ENCODE peak calls at places on chromosomes 11 and 22, in six cellular contexts. I is neuronal stem cell, N is mesenchymal stem cell, X is IMR-90, C is H1, R is trophoblast cell. L is an unnamed sample.

GRCh38 chr11:104625246-104625645 is 273.0 kb downstream of the CASP12 start:
- DNase-seq in I (no peak), N (no peak), X (peak), C (no peak), R (no peak), L (no peak)

GRCh38 chr11:84383571-84383970 is 1097.4 kb upstream of the CCDC90B start:
- DNase-seq in I (no peak), N (no peak), X (no peak), C (no peak), R (no peak), L (no peak)

GRCh38 chr11:93279911-93280347 is 50.6 kb upstream of the DEUP1 start:
- DNase-seq in I (no peak), N (no peak), X (no peak), C (no peak), R (no peak), L (no peak)

GRCh38 chr11:90332415-90332814 is 109.6 kb upstream of the CHORDC1 start:
- DNase-seq in I (no peak), N (no peak), X (no peak), C (no peak), R (no peak), L (no peak)

GRCh38 chr11:107044503-107044902 is 26.2 kb upstream of the GUCY1A2 start:
- DNase-seq in I (no peak), N (no peak), X (no peak), C (no peak), R (no peak), L (no peak)

GRCh38 chr11:38019072-38019775 is 1421.2 kb upstream of the RAG2 start:
- DNase-seq in I (no peak), N (no peak), X (no peak), C (peak), R (peak), L (peak)

GRCh38 chr11:109940816-109941215 is 152.4 kb upstream of the ZC3H12C start:
- DNase-seq in I (no peak), N (peak), X (peak), C (no peak), R (peak), L (peak)

GRCh38 chr22:45053571-45053970 is 43.8 kb upstream of the PHF21B start:
- DNase-seq in I (no peak), N (no peak), X (no peak), C (no peak), R (no peak), L (peak)

GRCh38 chr22:46984751-46985506 is 222.5 kb downstream of the TBC1D22A start:
- DNase-seq in I (no peak), N (peak), X (peak), C (no peak), R (no peak), L (no peak)

GRCh38 chr22:23804781-23805291 is 18.1 kb downstream of the SMARCB1 start:
- DNase-seq in I (no peak), N (no peak), X (no peak), C (no peak), R (no peak), L (peak)

GRCh38 chr22:49977578-49977977 is 17.0 kb downstream of the PIM3 start:
- DNase-seq in I (no peak), N (no peak), X (no peak), C (no peak), R (no peak), L (no peak)

GRCh38 chr11:14042686-14043440 is 80.3 kb downstream of the SPON1 start:
- DNase-seq in I (no peak), N (no peak), X (no peak), C (no peak), R (no peak), L (no peak)

GRCh38 chr22:24894998-24895397 is 51.5 kb downstream of the LHFPL7 start:
- DNase-seq in I (no peak), N (peak), X (no peak), C (no peak), R (no peak), L (no peak)

GRCh38 chr22:49904040-49904369 is 14.2 kb downstream of the ALG12 start:
- DNase-seq in I (no peak), N (no peak), X (no peak), C (no peak), R (no peak), L (no peak)

GRCh38 chr22:47616396-47617020 is 854.1 kb downstream of the TBC1D22A start:
- DNase-seq in I (no peak), N (no peak), X (no peak), C (no peak), R (no peak), L (no peak)

GRCh38 chr11:125621995-125622394 is 3.0 kb upstream of the CHEK1 start:
- DNase-seq in I (no peak), N (peak), X (peak), C (no peak), R (peak), L (no peak)

GRCh38 chr11:101127699-101128570 is 1.7 kb downstream of the PGR start:
- DNase-seq in I (peak), N (peak), X (no peak), C (peak), R (no peak), L (peak)

GRCh38 chr22:43346521-43346929 is 3.4 kb upstream of the SCUBE1 start:
- DNase-seq in I (peak), N (peak), X (no peak), C (peak), R (peak), L (peak)

GRCh38 chr11:62394825-62395538 is 23.9 kb upstream of the SCGB1A1 start:
- DNase-seq in I (peak), N (peak), X (peak), C (peak), R (peak), L (peak)

GRCh38 chr11:126607374-126607773 is 251.9 kb downstream of the ST3GAL4 start:
- DNase-seq in I (peak), N (peak), X (peak), C (peak), R (peak), L (peak)

GRCh38 chr22:38986629-38987028 is 4.5 kb downstream of the APOBEC3B start:
- DNase-seq in I (no peak), N (no peak), X (no peak), C (no peak), R (no peak), L (no peak)

DNA sequence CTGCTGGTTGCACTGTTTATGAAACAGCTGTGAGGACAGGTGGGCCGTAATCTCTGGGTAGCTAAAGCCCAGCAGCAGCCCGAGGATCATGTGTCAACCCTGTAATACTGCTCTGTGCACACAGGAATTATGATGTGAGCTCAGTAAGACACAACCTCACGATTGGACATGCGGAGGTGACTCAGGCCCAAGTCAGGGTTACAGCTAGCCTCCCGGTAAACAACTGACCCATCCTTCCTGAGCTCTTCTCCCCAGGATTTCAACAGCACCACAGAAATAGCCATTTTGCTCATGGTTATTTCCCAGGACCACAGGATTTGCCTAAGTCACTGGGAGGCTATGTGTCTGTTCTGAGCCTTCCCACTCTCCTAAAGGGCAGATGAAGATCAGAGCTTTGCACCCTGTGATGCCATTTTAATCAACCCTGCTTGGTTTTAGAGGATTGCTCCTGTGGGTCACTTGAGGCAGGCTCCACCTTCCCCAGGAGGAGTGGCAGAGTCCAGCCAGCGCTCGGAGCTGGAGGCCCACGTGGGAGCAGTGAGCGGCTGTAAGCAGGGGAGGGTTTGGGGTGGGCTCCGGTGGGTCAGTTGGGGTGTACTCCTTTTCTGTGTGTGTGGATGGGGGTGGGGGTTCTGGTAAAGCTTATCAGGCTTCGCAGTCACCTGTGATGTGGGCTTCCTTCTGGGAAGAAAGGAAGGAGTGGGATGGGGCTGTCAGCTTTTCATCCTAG is at the start of gene AMPD3:
- DNase-seq in I (no peak), N (peak), X (peak), C (peak), R (peak), L (no peak)
- H3K4me3 ChIP-seq in I (peak), N (no peak), X (peak), C (no peak), R (no peak), L (no peak)

DNA sequence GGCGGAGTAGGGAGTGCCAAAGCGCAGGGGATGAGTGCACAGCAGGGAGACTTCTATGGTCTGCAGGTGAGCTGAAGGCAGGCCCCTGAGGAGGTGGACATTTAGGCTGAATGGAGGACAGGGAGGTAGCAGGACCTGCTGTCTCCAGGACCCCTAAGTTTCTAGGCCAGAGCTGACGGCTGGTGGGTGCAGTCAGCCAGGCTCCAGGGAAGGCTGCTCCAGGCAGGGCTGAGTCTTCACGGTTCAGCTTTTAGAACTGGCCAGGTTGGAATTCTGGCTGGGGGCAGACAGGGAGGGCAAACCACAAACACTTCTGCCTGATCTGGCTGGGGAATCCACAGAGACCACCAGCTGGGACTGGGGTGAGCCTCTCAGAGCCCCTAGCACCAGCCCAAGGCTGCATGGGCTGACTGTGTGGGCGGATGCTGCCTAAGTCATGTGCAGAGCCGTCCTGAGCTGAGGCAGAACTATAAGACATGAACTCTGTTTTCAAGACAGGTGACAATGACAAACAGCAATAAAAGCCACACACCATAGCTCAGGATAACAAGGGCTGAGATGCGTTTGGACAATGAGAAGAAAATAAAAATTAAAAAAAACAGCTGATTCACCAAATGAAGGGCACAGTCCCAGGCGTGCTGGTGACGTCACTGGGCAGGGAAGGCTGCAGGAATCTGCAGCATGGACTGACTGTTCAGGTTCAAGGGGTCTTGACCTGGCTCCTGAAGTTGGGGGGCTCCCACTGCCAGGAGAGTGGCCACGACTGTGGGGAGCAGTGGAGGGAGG is 10.4 kb upstream of the MALAT1 start:
- DNase-seq in I (no peak), N (peak), X (peak), C (no peak), R (peak), L (peak)
- H2AK5ac ChIP-seq in I (peak), N (peak), X (peak), C (peak), R (peak), L (peak)

GRCh38 chr11:117872420-117872961 is 4.0 kb downstream of the FXYD6 start:
- DNase-seq in I (no peak), N (no peak), X (no peak), C (no peak), R (no peak), L (no peak)

GRCh38 chr11:117872962-117873827 is 3.3 kb downstream of the FXYD6 start:
- DNase-seq in I (no peak), N (no peak), X (no peak), C (peak), R (no peak), L (no peak)

GRCh38 chr11:117871784-117872183 is 4.7 kb downstream of the FXYD6 start:
- DNase-seq in I (no peak), N (no peak), X (no peak), C (no peak), R (no peak), L (no peak)

GRCh38 chr11:117870176-117870952 is 6.1 kb downstream of the FXYD6 start:
- DNase-seq in I (no peak), N (no peak), X (no peak), C (no peak), R (no peak), L (no peak)

DNA sequence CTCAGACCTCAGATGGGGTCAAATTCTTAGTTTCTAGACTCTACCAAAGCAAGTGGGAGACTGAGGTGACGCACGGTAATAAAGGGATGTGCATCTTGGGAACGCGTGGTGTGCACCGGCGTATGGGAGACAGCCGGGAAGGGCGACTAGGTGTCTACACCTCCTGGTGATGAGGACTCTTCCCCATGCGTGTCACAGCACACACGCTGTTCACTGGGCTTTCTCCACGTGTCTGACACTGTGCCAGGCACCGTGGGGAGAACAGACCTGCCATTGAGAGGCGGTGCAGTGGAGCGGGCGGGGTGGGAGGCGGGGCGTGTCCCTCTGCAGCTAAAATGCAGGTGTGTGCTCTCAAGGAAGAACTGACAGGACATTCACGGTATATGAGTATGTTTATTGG is 5.3 kb downstream of the FXYD6 start:
- DNase-seq in I (no peak), N (no peak), X (no peak), C (no peak), R (no peak), L (no peak)
- H3K4me3 ChIP-seq in I (no peak), N (no peak), X (no peak), C (no peak), R (no peak), L (no peak)

GRCh38 chr11:108693852-108694251 is 29.0 kb downstream of the DDX10 start:
- DNase-seq in I (no peak), N (peak), X (peak), C (no peak), R (no peak), L (no peak)

GRCh38 chr11:108698844-108699642 is 34.2 kb downstream of the DDX10 start:
- DNase-seq in I (no peak), N (no peak), X (no peak), C (no peak), R (no peak), L (no peak)

GRCh38 chr11:108703916-108704315 is 39.0 kb downstream of the DDX10 start:
- DNase-seq in I (no peak), N (no peak), X (no peak), C (no peak), R (no peak), L (no peak)

GRCh38 chr11:108697872-108698473 is 33.1 kb downstream of the DDX10 start:
- DNase-seq in I (peak), N (peak), X (peak), C (no peak), R (peak), L (peak)
- H2AK5ac ChIP-seq in I (no peak), N (peak), X (peak), C (no peak), R (no peak), L (no peak)

DNA sequence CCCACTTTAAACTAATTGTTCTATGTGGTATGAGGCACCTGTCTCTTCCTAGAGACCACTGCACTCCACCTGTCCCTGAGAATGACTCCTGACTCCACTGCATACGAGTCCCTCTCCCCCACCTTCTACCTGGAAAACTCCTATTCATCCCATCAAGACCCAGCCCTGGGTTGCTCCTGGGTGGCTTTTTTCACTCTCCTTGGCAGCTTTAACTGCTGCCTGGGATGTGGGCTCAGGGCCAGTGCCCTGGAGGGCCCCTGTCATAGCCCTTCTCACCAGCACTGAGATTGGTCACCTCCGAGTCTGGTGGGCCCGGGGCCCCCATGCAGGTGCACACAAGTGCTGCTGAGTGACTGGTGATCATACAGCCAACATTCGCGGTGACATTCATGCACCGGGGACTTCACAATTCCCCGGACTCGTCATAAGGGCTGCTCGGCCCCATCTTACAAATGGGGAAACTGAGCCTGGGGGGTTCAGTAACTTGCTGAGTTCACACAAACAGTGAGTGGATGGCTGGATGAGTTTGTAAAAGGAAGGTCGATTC is 25.9 kb upstream of the TOLLIP start:
- DNase-seq in I (no peak), N (no peak), X (no peak), C (no peak), R (no peak), L (no peak)
- H3K4me3 ChIP-seq in I (peak), N (no peak), X (no peak), C (peak), R (no peak), L (no peak)

L was measured in mesendoderm.